ENCODE peak calls at places on chromosomes 6 and 20, in four cellular contexts. S is CD8-positive, alpha-beta memory T cell; G is keratinocyte; Y is tibial nerve. L is an unnamed sample. For H3K36me3 and H3K27me3, the result is how much of the 10 kb centered on the place peaks cover.

GRCh38 chr6:71190809-71191208 is 97.8 kb upstream of the OGFRL1 start:
- DNase-seq in S (no peak), G (no peak), Y (no peak), L (no peak)

GRCh38 chr6:113447088-113447831 is 409.9 kb upstream of the MARCKS start:
- DNase-seq in S (no peak), G (peak), Y (peak), L (no peak)

GRCh38 chr6:122610690-122611455 is 668 bp downstream of the PKIB start:
- DNase-seq in S (peak), G (no peak), Y (peak), L (no peak)

GRCh38 chr20:62367483-62368302 is 581 bp upstream of the LAMA5 start:
- DNase-seq in S (no peak), G (no peak), Y (no peak), L (peak)

GRCh38 chr6:32692019-32692418 is 25.6 kb upstream of the HLA-DQB1 start:
- DNase-seq in S (peak), G (no peak), Y (no peak), L (no peak)

GRCh38 chr6:134708079-134708478 is 241.8 kb downstream of the ALDH8A1 start:
- DNase-seq in S (no peak), G (no peak), Y (no peak), L (no peak)

GRCh38 chr20:17504326-17504897 is 26.8 kb downstream of the BFSP1 start:
- DNase-seq in S (no peak), G (no peak), Y (no peak), L (no peak)

GRCh38 chr6:149332602-149333311 is 15.2 kb downstream of the TAB2 start:
- DNase-seq in S (no peak), G (no peak), Y (no peak), L (no peak)

GRCh38 chr6:128455959-128456358 is 64.4 kb downstream of the PTPRK start:
- DNase-seq in S (no peak), G (no peak), Y (no peak), L (no peak)

GRCh38 chr6:134426623-134427022 is 108.7 kb upstream of the SGK1 start:
- DNase-seq in S (no peak), G (no peak), Y (no peak), L (no peak)

GRCh38 chr6:163722293-163722692 is 307.8 kb downstream of the QKI start:
- DNase-seq in S (no peak), G (no peak), Y (no peak), L (no peak)

GRCh38 chr20:15627501-15627903 is 945.7 kb downstream of the KIF16B start:
- DNase-seq in S (no peak), G (no peak), Y (no peak), L (no peak)

GRCh38 chr6:83188501-83188900 is 4.6 kb downstream of the PGM3 start:
- DNase-seq in S (no peak), G (no peak), Y (no peak), L (no peak)

GRCh38 chr6:42131531-42131930 is 10.9 kb downstream of the C6orf132 start:
- DNase-seq in S (no peak), G (no peak), Y (no peak), L (no peak)

GRCh38 chr6:27893059-27893835 is 18.9 kb downstream of the OR2B2 start:
- DNase-seq in S (peak), G (peak), Y (peak), L (peak)

GRCh38 chr6:6803180-6803978 is 214.9 kb downstream of the LY86 start:
- DNase-seq in S (no peak), G (peak), Y (no peak), L (no peak)

GRCh38 chr6:45426251-45426650 is 48.5 kb upstream of the SUPT3H start:
- DNase-seq in S (no peak), G (no peak), Y (no peak), L (no peak)

GRCh38 chr6:148570456-148570855 is 176.4 kb upstream of the UST start:
- DNase-seq in S (no peak), G (no peak), Y (no peak), L (no peak)

GRCh38 chr6:134816780-134817179 is 133.1 kb downstream of the ALDH8A1 start:
- DNase-seq in S (no peak), G (no peak), Y (no peak), L (no peak)

GRCh38 chr6:69370763-69371162 is 426.0 kb downstream of the LMBRD1 start:
- DNase-seq in S (no peak), G (no peak), Y (no peak), L (peak)

GRCh38 chr6:18528084-18528743 is 141.1 kb downstream of the RNF144B start:
- DNase-seq in S (no peak), G (no peak), Y (no peak), L (no peak)

GRCh38 chr6:29629571-29629970 is 3.4 kb downstream of the GABBR1 start:
- DNase-seq in S (no peak), G (no peak), Y (no peak), L (no peak)

GRCh38 chr6:45086685-45087084 is 241.4 kb upstream of the RUNX2 start:
- DNase-seq in S (no peak), G (no peak), Y (no peak), L (no peak)

GRCh38 chr6:150813319-150813992 is 52.0 kb upstream of the MTHFD1L start:
- DNase-seq in S (peak), G (no peak), Y (no peak), L (no peak)

GRCh38 chr6:6915219-6915618 is 192.5 kb upstream of the RREB1 start:
- DNase-seq in S (no peak), G (no peak), Y (no peak), L (no peak)

GRCh38 chr6:133115960-133116359 is 125.2 kb upstream of the EYA4 start:
- DNase-seq in S (no peak), G (no peak), Y (no peak), L (no peak)

GRCh38 chr20:21682576-21682975 is 22.9 kb upstream of the PAX1 start:
- DNase-seq in S (no peak), G (no peak), Y (no peak), L (no peak)

GRCh38 chr6:111260570-111261298 is 173.4 kb downstream of the SLC16A10 start:
- DNase-seq in S (peak), G (peak), Y (no peak), L (no peak)

GRCh38 chr6:138087549-138087948 is 19.7 kb downstream of the PERP start:
- DNase-seq in S (no peak), G (no peak), Y (no peak), L (no peak)

GRCh38 chr6:56640374-56640773 is 2.3 kb downstream of the DST start:
- DNase-seq in S (no peak), G (no peak), Y (no peak), L (no peak)
- H3K36me3 ChIP-seq in S (under half), G (under half), Y (under half), L (half or more)

GRCh38 chr6:56534680-56535419 is 107.8 kb downstream of the DST start:
- DNase-seq in S (no peak), G (no peak), Y (no peak), L (no peak)
- H3K27ac ChIP-seq in S (no peak), G (no peak), Y (peak), L (no peak)

GRCh38 chr6:90078513-90079289 is 184.4 kb downstream of the GJA10 start:
- DNase-seq in S (no peak), G (no peak), Y (no peak), L (no peak)
- H3K27me3 ChIP-seq in S (under half), G (under half), Y (under half), L (under half)

DNA sequence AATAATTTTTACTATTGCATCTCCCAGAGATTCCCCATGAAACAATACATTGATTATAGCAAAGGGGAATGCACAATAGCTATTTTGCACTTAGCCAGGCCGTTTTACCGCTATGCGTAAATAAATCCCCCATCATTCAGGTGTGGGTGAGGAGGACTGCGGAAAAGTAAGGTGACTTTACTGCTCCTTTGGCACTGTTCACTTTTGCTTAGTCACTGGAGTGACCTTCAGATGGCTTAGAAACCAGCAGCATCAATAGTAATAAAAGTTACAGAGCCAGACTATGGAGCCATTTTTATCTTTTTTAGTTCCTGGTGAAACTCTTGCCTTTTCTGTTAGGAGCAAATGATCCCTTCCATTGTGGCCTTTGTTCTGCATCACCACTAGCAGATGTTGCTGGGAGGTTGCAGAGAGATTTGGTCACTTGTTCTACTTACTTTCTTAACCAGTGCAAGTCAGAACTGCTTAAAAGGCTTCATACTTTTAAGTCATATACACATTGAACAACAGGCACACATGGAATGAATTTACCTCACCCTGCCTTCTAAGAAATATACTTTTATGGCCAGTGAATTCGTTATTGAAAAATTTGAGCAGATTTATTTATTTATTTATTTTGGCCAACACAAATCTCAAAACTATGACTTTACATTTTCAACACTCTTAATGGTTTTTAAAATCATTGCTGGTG is 12.1 kb upstream of the BTBD3 start:
- DNase-seq in S (no peak), G (no peak), Y (no peak), L (no peak)
- H3K36me3 ChIP-seq in S (under half), G (under half), Y (under half), L (under half)

GRCh38 chr20:36060676-36061075 is 92.3 kb downstream of the CNBD2 start:
- DNase-seq in S (no peak), G (no peak), Y (no peak), L (no peak)
- H3K27ac ChIP-seq in S (no peak), G (no peak), Y (no peak), L (no peak)

DNA sequence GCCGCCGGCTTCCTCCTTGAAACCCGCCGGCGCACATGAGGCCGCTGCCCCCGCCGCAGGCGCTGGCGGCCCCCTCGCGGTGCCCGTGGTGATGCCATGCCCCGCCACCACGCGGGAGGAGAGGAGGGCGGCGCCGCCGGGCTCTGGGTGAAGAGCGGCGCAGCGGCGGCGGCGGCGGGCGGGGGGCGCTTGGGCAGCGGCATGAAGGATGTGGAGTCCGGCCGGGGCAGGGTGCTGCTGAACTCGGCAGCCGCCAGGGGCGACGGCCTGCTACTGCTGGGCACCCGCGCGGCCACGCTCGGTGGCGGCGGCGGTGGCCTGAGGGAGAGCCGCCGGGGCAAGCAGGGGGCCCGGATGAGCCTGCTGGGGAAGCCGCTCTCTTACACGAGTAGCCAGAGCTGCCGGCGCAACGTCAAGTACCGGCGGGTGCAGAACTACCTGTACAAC is 253 bp downstream of the KCNQ5 start:
- DNase-seq in S (peak), G (no peak), Y (no peak), L (no peak)
- H3K27me3 ChIP-seq in S (under half), G (under half), Y (under half), L (under half)

DNA sequence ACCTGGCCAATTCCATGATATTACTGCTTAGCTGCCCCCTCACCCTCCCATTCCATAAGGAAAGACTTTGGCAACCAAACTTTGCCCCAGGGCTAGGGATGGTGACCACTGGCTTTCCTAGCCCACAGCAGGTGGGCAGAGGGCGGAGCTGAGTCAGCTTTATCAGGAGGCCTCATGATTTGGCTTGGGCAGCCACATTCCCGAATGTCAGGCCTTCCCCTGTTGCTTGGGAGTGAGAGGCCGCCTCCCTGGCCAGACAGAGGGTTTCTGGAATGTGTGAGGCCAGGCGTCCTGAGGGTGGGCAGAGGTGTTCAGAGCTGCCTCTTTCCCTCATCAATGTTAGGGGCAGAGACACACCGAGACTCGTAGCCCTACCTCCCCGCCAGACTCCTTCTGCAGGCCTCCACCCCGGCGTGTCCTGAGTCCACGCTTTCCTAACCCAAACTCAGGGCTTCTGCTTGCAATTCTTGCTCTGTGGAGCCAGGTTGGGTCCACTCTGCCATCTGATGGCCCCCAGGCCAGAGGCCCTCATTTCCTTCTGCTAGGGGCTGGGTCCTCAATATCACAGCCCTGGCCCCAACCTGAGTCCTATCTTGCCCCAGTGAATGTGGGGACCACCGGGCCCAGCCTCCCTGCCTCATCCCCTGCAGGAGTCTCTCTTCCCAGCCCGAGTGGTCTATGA is 19.3 kb downstream of the UQCC2 start:
- DNase-seq in S (no peak), G (no peak), Y (no peak), L (peak)
- H3K36me3 ChIP-seq in S (under half), G (half or more), Y (under half), L (half or more)

DNA sequence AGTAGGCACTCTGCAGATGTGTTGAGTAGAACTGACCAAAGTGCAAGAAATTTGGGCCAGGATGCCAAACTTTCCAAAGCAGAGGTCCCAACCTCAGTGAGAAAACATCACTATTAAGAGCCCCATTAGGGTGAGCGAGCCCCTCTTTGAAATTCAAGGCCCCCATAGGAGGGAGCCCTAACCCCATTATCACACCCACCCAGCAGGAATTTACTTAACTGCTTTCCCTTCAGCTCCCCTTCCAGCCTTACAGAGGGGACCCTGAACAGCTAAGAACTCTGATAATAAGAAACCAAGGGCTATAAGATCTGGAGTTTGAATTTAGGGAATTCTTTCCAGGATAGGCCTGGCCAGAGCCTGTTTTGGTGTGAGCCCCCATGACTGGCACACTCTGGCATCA is 130.7 kb downstream of the NFATC2 start:
- DNase-seq in S (no peak), G (no peak), Y (no peak), L (no peak)
- H3K27ac ChIP-seq in S (no peak), G (no peak), Y (peak), L (peak)

GRCh38 chr20:57092112-57092899 is 174.1 kb downstream of the BMP7 start:
- DNase-seq in S (no peak), G (no peak), Y (peak), L (peak)
- H3K27me3 ChIP-seq in S (under half), G (under half), Y (under half), L (under half)